ENCODE peak calls at places on chromosome 17, in four cellular contexts. One of them, this sample, is unnamed.

GRCh38 chr17:68060336-68060735 is 24.8 kb downstream of the KPNA2 start:
- DNase-seq in A172: no peak
- DNase-seq in foreskin fibroblast: no peak
- DNase-seq in kidney glomerular epithelial cell: no peak
- DNase-seq in this sample: no peak

GRCh38 chr17:82593590-82594087 is 54.6 kb downstream of the WDR45B start:
- DNase-seq in A172: no peak
- DNase-seq in foreskin fibroblast: peak; percentile 24
- DNase-seq in kidney glomerular epithelial cell: no peak
- DNase-seq in this sample: peak; percentile 23

GRCh38 chr17:45743626-45744326 is 40.3 kb upstream of the CRHR1 start:
- DNase-seq in A172: no peak
- DNase-seq in foreskin fibroblast: no peak
- DNase-seq in kidney glomerular epithelial cell: no peak
- DNase-seq in this sample: no peak

GRCh38 chr17:42531455-42532354 is 4.3 kb upstream of the NAGLU start:
- DNase-seq in A172: no peak
- DNase-seq in foreskin fibroblast: peak; percentile 81
- DNase-seq in kidney glomerular epithelial cell: peak; percentile 47
- DNase-seq in this sample: peak; percentile 76

GRCh38 chr17:4208228-4208627 is 55.6 kb downstream of the ANKFY1 start:
- DNase-seq in A172: no peak
- DNase-seq in foreskin fibroblast: peak; percentile 39
- DNase-seq in kidney glomerular epithelial cell: no peak
- DNase-seq in this sample: no peak

GRCh38 chr17:38707678-38708351 is 2.7 kb downstream of the MLLT6 start:
- DNase-seq in A172: no peak
- DNase-seq in foreskin fibroblast: no peak
- DNase-seq in kidney glomerular epithelial cell: no peak
- DNase-seq in this sample: no peak

GRCh38 chr17:38706625-38707298 is 1.7 kb downstream of the MLLT6 start:
- DNase-seq in A172: no peak
- DNase-seq in foreskin fibroblast: peak; percentile 47
- DNase-seq in kidney glomerular epithelial cell: no peak
- DNase-seq in this sample: no peak

GRCh38 chr17:4672726-4673125 is 31.2 kb downstream of the PELP1 start:
- DNase-seq in A172: no peak
- DNase-seq in foreskin fibroblast: no peak
- DNase-seq in kidney glomerular epithelial cell: no peak
- DNase-seq in this sample: no peak

GRCh38 chr17:41624208-41625101 is at the start of gene KRT17:
- DNase-seq in A172: no peak
- DNase-seq in foreskin fibroblast: no peak
- DNase-seq in kidney glomerular epithelial cell: no peak
- DNase-seq in this sample: no peak

GRCh38 chr17:7261377-7262191 is 694 bp downstream of the CLDN7 start:
- DNase-seq in A172: no peak
- DNase-seq in foreskin fibroblast: no peak
- DNase-seq in kidney glomerular epithelial cell: no peak
- DNase-seq in this sample: no peak